ENCODE peak calls at places on chromosomes 11 and 22, in five cellular contexts. F, Y, I, D and Z are unnamed samples.

GRCh38 chr11:34308821-34309585 is 48.8 kb downstream of the ABTB2 start:
- DNase-seq in F (no peak), Y (no peak), I (no peak), D (no peak), Z (no peak)

GRCh38 chr11:78424334-78425270 is 7.0 kb upstream of the GAB2 start:
- DNase-seq in F (no peak), Y (no peak), I (peak; percentile 5), D (no peak), Z (peak; percentile 82)

GRCh38 chr11:82857145-82857544 is 43.1 kb downstream of the PRCP start:
- DNase-seq in F (no peak), Y (no peak), I (no peak), D (no peak), Z (no peak)

GRCh38 chr11:30585067-30585891 is 874 bp downstream of the MPPED2 start:
- DNase-seq in F (no peak), Y (peak; percentile 30), I (no peak), D (peak; percentile 50), Z (no peak)

GRCh38 chr11:76665921-76666351 is 4.6 kb downstream of the LRRC32 start:
- DNase-seq in F (no peak), Y (no peak), I (no peak), D (no peak), Z (no peak)

GRCh38 chr22:50276143-50276542 is 6.0 kb upstream of the MAPK11 start:
- DNase-seq in F (no peak), Y (peak; percentile 79), I (no peak), D (no peak), Z (peak; percentile 92)

GRCh38 chr11:77287615-77288273 is 13.7 kb downstream of the GDPD4 start:
- DNase-seq in F (peak; percentile 88), Y (no peak), I (peak; percentile 89), D (no peak), Z (no peak)

GRCh38 chr11:12667646-12668045 is 6.6 kb upstream of the TEAD1 start:
- DNase-seq in F (no peak), Y (no peak), I (no peak), D (no peak), Z (no peak)

GRCh38 chr11:134528453-134528852 is 116.4 kb upstream of the B3GAT1 start:
- DNase-seq in F (no peak), Y (no peak), I (no peak), D (no peak), Z (no peak)

GRCh38 chr11:123478352-123478986 is 48.4 kb downstream of the GRAMD1B start:
- DNase-seq in F (peak; percentile 71), Y (peak; percentile 59), I (peak; percentile 63), D (peak; percentile 38), Z (peak; percentile 74)

GRCh38 chr22:25390297-25391240 is 171.1 kb downstream of the CRYBB2 start:
- DNase-seq in F (no peak), Y (no peak), I (no peak), D (no peak), Z (no peak)

GRCh38 chr11:119077839-119078238 is 6.8 kb upstream of the HMBS start:
- DNase-seq in F (no peak), Y (no peak), I (no peak), D (no peak), Z (no peak)

GRCh38 chr11:16013242-16013641 is 343.1 kb downstream of the SOX6 start:
- DNase-seq in F (no peak), Y (no peak), I (no peak), D (no peak), Z (no peak)

GRCh38 chr22:21087119-21087518 is 41.4 kb downstream of the LRRC74B start:
- DNase-seq in F (no peak), Y (no peak), I (no peak), D (no peak), Z (no peak)

GRCh38 chr22:23404689-23405365 is 175.3 kb downstream of the IGLL1 start:
- DNase-seq in F (no peak), Y (peak; percentile 48), I (no peak), D (no peak), Z (no peak)

GRCh38 chr22:42868751-42869251 is 11.7 kb upstream of the ARFGAP3 start:
- DNase-seq in F (no peak), Y (no peak), I (no peak), D (no peak), Z (no peak)

GRCh38 chr22:41828516-41828915 is 4.4 kb upstream of the SREBF2 start:
- DNase-seq in F (no peak), Y (no peak), I (no peak), D (no peak), Z (no peak)

GRCh38 chr11:75349540-75350116 is 1.8 kb downstream of the ARRB1 start:
- DNase-seq in F (no peak), Y (peak; percentile 61), I (no peak), D (no peak), Z (no peak)

GRCh38 chr11:78708388-78708787 is 133.7 kb upstream of the NARS2 start:
- DNase-seq in F (no peak), Y (no peak), I (peak; percentile 19), D (no peak), Z (no peak)

GRCh38 chr22:26642465-26643367 is 14.7 kb upstream of the MIAT start:
- DNase-seq in F (no peak), Y (peak; percentile 68), I (no peak), D (no peak), Z (no peak)

GRCh38 chr22:41030891-41031290 is 61.5 kb upstream of the EP300 start:
- DNase-seq in F (no peak), Y (no peak), I (no peak), D (no peak), Z (no peak)

GRCh38 chr22:49207008-49207775 is 620.5 kb downstream of the BRD1 start:
- DNase-seq in F (no peak), Y (no peak), I (no peak), D (no peak), Z (no peak)

GRCh38 chr11:36056160-36056751 is 112.4 kb downstream of the LDLRAD3 start:
- DNase-seq in F (no peak), Y (no peak), I (no peak), D (peak; percentile 47), Z (peak; percentile 18)

GRCh38 chr11:74966651-74967050 is 17.6 kb downstream of the SPCS2 start:
- DNase-seq in F (no peak), Y (no peak), I (no peak), D (no peak), Z (no peak)

GRCh38 chr22:41310336-41310735 is 9.0 kb downstream of the ZC3H7B start:
- DNase-seq in F (no peak), Y (no peak), I (no peak), D (no peak), Z (no peak)

GRCh38 chr11:113431746-113432145 is 43.5 kb downstream of the DRD2 start:
- DNase-seq in F (no peak), Y (no peak), I (no peak), D (no peak), Z (no peak)

GRCh38 chr11:87908086-87908485 is 267.2 kb downstream of the RAB38 start:
- DNase-seq in F (no peak), Y (no peak), I (no peak), D (no peak), Z (no peak)

GRCh38 chr11:65363770-65364169 is 9.2 kb downstream of the TIGD3 start:
- DNase-seq in F (no peak), Y (no peak), I (no peak), D (no peak), Z (no peak)

GRCh38 chr11:65362966-65363365 is 8.4 kb downstream of the TIGD3 start:
- DNase-seq in F (no peak), Y (no peak), I (no peak), D (no peak), Z (no peak)

GRCh38 chr11:65370659-65371049 is 11.8 kb downstream of the SLC25A45 start:
- DNase-seq in F (no peak), Y (no peak), I (no peak), D (no peak), Z (no peak)

GRCh38 chr11:65362320-65362931 is 7.9 kb downstream of the TIGD3 start:
- DNase-seq in F (no peak), Y (no peak), I (no peak), D (no peak), Z (no peak)

DNA sequence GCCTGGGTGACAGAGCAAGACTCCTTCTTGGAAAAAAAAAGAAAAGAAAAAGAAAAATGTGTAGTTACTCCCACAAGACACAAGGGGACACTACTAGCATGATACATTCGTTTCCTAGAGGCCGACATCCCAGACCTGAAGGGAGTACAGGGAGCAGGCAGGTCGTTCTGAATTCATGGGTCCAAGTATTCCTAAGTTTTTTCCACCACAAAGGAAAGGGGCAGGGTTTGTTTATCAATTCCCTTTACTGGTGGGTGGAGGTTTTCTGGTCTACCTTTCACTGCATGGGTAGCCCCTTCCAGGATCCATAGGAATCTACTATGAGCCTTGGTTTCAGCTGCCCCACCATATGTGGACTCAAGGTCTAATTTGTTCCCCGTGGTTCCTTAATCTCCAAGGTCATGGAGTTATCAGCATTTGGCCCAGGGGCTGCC is 11.8 kb downstream of the TIGD3 start:
- DNase-seq in F (peak; percentile 55), Y (no peak), I (peak; percentile 55), D (no peak), Z (peak; percentile 56)
- TF ChIP-seq CTCF in F (peak; percentile 58), Y (peak; percentile 58), I (peak; percentile 62), D (peak; percentile 86), Z (peak; percentile 56)

GRCh38 chr11:63901660-63902059 is 15.3 kb downstream of the RCOR2 start:
- DNase-seq in F (no peak), Y (no peak), I (no peak), D (no peak), Z (no peak)
- TF ChIP-seq CTCF in F (peak; percentile 51), Y (no peak), I (peak; percentile 51), D (peak; percentile 49), Z (no peak)

GRCh38 chr11:22133785-22134184 is 59.1 kb upstream of the ANO5 start:
- DNase-seq in F (no peak), Y (no peak), I (no peak), D (no peak), Z (no peak)

DNA sequence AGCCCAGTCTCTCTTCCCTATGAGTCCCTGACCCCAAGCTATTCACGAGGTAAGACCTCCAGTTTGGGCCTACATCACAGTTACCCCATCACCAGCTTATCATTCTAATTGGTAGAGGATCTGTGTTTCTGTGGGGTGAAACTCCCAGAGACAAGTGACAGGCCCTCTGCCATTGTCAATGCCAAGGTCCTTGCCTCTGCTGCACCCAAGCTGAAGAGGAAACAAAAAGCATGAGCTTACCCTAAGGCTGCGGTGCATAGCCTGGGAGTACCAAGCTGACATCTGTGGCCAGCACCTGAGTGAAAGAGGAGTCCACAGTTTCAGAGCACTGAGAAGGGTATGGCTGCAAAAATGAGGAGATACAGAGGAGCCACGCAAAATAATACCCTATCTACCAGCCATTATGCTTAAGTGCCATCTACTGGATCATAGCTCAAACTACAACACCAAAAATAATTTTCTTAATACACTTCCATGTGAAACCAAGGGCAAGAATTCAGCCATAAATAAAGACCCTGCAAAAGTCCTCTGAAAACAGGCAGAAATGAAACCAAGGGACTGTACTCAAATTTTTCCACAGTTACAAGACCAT is 62.3 kb upstream of the ANO5 start:
- DNase-seq in F (no peak), Y (no peak), I (no peak), D (no peak), Z (no peak)
- TF ChIP-seq CTCF in F (no peak), Y (no peak), I (no peak), D (peak; percentile 73), Z (peak; percentile 37)

GRCh38 chr11:1567721-1568100 is 4.4 kb downstream of the DUSP8 start:
- DNase-seq in F (no peak), Y (no peak), I (no peak), D (no peak), Z (no peak)

GRCh38 chr11:1565904-1566247 is 6.2 kb downstream of the DUSP8 start:
- DNase-seq in F (no peak), Y (no peak), I (no peak), D (no peak), Z (no peak)

GRCh38 chr11:1565173-1565903 is 6.7 kb downstream of the DUSP8 start:
- DNase-seq in F (no peak), Y (peak; percentile 35), I (no peak), D (no peak), Z (no peak)

GRCh38 chr11:1567052-1567720 is 4.9 kb downstream of the DUSP8 start:
- DNase-seq in F (no peak), Y (no peak), I (no peak), D (no peak), Z (no peak)

GRCh38 chr11:1566381-1567051 is 5.6 kb downstream of the DUSP8 start:
- DNase-seq in F (no peak), Y (no peak), I (no peak), D (no peak), Z (no peak)
- TF ChIP-seq CTCF in F (no peak), Y (no peak), I (no peak), D (no peak), Z (peak; percentile 27)